ENCODE peak calls at places on chromosomes 4 and X, in ten cellular contexts. One of them, this sample, is unnamed.

GRCh38 chr4:25862411-25863346 is at the start of gene SEL1L3:
- DNase-seq in thyroid gland: peak
- DNase-seq in SK-N-SH: peak
- DNase-seq in dorsolateral prefrontal cortex: peak
- DNase-seq in GM23338: peak
- DNase-seq in cardiac muscle cell: peak
- DNase-seq in suprapubic skin: no peak
- DNase-seq in transverse colon: peak
- DNase-seq in lower lobe of right lung: peak
- DNase-seq in upper lobe of right lung: peak
- DNase-seq in this sample: no peak

GRCh38 chr4:186852078-186852420 is 128.4 kb upstream of the FAT1 start:
- DNase-seq in thyroid gland: no peak
- DNase-seq in SK-N-SH: no peak
- DNase-seq in dorsolateral prefrontal cortex: no peak
- DNase-seq in GM23338: no peak
- DNase-seq in cardiac muscle cell: no peak
- DNase-seq in suprapubic skin: no peak
- DNase-seq in transverse colon: no peak
- DNase-seq in lower lobe of right lung: no peak
- DNase-seq in upper lobe of right lung: no peak
- DNase-seq in this sample: no peak

GRCh38 chr4:181662383-181662782 is 580.8 kb upstream of the TENM3 start:
- DNase-seq in thyroid gland: no peak
- DNase-seq in SK-N-SH: no peak
- DNase-seq in dorsolateral prefrontal cortex: no peak
- DNase-seq in GM23338: no peak
- DNase-seq in cardiac muscle cell: peak
- DNase-seq in suprapubic skin: no peak
- DNase-seq in transverse colon: no peak
- DNase-seq in lower lobe of right lung: no peak
- DNase-seq in upper lobe of right lung: no peak
- DNase-seq in this sample: no peak

GRCh38 chrX:44906041-44906440 is 33.1 kb downstream of the KDM6A start:
- DNase-seq in thyroid gland: peak
- DNase-seq in SK-N-SH: no peak
- DNase-seq in dorsolateral prefrontal cortex: no peak
- DNase-seq in GM23338: no peak
- DNase-seq in cardiac muscle cell: no peak
- DNase-seq in suprapubic skin: no peak
- DNase-seq in transverse colon: no peak
- DNase-seq in lower lobe of right lung: no peak
- DNase-seq in upper lobe of right lung: no peak
- DNase-seq in this sample: no peak

GRCh38 chr4:124096290-124096689 is 616.2 kb downstream of the ANKRD50 start:
- DNase-seq in thyroid gland: no peak
- DNase-seq in SK-N-SH: no peak
- DNase-seq in dorsolateral prefrontal cortex: no peak
- DNase-seq in GM23338: no peak
- DNase-seq in cardiac muscle cell: no peak
- DNase-seq in suprapubic skin: no peak
- DNase-seq in transverse colon: no peak
- DNase-seq in lower lobe of right lung: no peak
- DNase-seq in upper lobe of right lung: no peak
- DNase-seq in this sample: no peak

GRCh38 chr4:24195976-24196736 is 306.3 kb upstream of the PPARGC1A start:
- DNase-seq in thyroid gland: peak
- DNase-seq in SK-N-SH: no peak
- DNase-seq in dorsolateral prefrontal cortex: no peak
- DNase-seq in GM23338: peak
- DNase-seq in cardiac muscle cell: no peak
- DNase-seq in suprapubic skin: no peak
- DNase-seq in transverse colon: no peak
- DNase-seq in lower lobe of right lung: no peak
- DNase-seq in upper lobe of right lung: no peak
- DNase-seq in this sample: no peak

GRCh38 chrX:122565952-122566351 is 618.1 kb upstream of the GRIA3 start:
- DNase-seq in thyroid gland: no peak
- DNase-seq in SK-N-SH: peak
- DNase-seq in dorsolateral prefrontal cortex: no peak
- DNase-seq in GM23338: no peak
- DNase-seq in cardiac muscle cell: no peak
- DNase-seq in suprapubic skin: no peak
- DNase-seq in transverse colon: no peak
- DNase-seq in lower lobe of right lung: no peak
- DNase-seq in upper lobe of right lung: no peak
- DNase-seq in this sample: peak

GRCh38 chrX:46575586-46575985 is 2.0 kb downstream of the CHST7 start:
- DNase-seq in thyroid gland: no peak
- DNase-seq in SK-N-SH: no peak
- DNase-seq in dorsolateral prefrontal cortex: no peak
- DNase-seq in GM23338: no peak
- DNase-seq in cardiac muscle cell: no peak
- DNase-seq in suprapubic skin: no peak
- DNase-seq in transverse colon: no peak
- DNase-seq in lower lobe of right lung: no peak
- DNase-seq in upper lobe of right lung: no peak
- DNase-seq in this sample: no peak

DNA sequence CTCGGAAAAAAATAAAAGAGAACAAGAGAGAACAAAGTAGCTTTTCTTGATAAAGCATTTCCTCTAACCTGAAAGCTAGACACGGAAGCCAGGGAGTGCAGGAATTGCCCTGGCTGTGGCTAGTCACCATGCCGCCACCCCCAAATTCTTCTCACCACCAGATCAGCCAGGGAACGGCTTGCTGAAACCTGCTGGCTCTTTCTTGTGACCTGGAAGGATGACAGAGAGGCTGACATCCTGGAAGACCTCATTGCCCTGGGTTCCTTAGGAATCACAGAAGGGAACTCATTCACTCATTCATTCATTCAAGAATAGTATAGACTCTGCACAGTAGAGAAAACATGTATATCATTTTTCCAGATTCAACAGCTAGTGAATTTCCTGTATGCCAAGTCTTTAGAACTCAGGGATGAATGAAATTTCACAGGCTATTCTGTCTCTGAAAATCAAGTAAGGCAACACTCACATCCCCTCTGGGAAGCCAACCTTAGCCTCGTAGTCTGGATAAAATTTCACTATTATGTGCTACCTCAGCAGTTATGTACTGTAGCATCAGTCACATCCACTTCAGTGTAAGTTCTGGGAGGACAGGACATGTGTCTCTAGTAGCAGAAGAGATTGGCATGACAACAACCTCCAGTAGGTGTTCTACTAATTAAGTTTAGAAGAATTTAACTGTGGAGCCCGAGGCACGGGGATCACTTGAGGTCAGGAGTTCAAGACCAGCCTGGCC is 42.2 kb upstream of the HS3ST1 start:
- DNase-seq in thyroid gland: no peak
- DNase-seq in SK-N-SH: no peak
- DNase-seq in dorsolateral prefrontal cortex: no peak
- DNase-seq in GM23338: peak
- DNase-seq in cardiac muscle cell: no peak
- DNase-seq in suprapubic skin: no peak
- DNase-seq in transverse colon: no peak
- DNase-seq in lower lobe of right lung: no peak
- DNase-seq in upper lobe of right lung: no peak
- DNase-seq in this sample: no peak
- H3K27ac ChIP-seq in thyroid gland: no peak
- H3K27ac ChIP-seq in SK-N-SH: no peak
- H3K27ac ChIP-seq in dorsolateral prefrontal cortex: no peak
- H3K27ac ChIP-seq in GM23338: peak
- H3K27ac ChIP-seq in cardiac muscle cell: no peak
- H3K27ac ChIP-seq in suprapubic skin: no peak
- H3K27ac ChIP-seq in transverse colon: peak
- H3K27ac ChIP-seq in lower lobe of right lung: no peak
- H3K27ac ChIP-seq in upper lobe of right lung: no peak
- H3K27ac ChIP-seq in this sample: no peak

GRCh38 chr4:2671267-2671895 is 84.8 kb downstream of the TNIP2 start:
- DNase-seq in thyroid gland: peak
- DNase-seq in SK-N-SH: no peak
- DNase-seq in dorsolateral prefrontal cortex: no peak
- DNase-seq in GM23338: no peak
- DNase-seq in cardiac muscle cell: no peak
- DNase-seq in suprapubic skin: no peak
- DNase-seq in transverse colon: no peak
- DNase-seq in lower lobe of right lung: no peak
- DNase-seq in upper lobe of right lung: no peak
- DNase-seq in this sample: no peak

GRCh38 chr4:2672082-2672481 is 84.1 kb downstream of the TNIP2 start:
- DNase-seq in thyroid gland: no peak
- DNase-seq in SK-N-SH: no peak
- DNase-seq in dorsolateral prefrontal cortex: no peak
- DNase-seq in GM23338: no peak
- DNase-seq in cardiac muscle cell: no peak
- DNase-seq in suprapubic skin: no peak
- DNase-seq in transverse colon: no peak
- DNase-seq in lower lobe of right lung: no peak
- DNase-seq in upper lobe of right lung: no peak
- DNase-seq in this sample: no peak

GRCh38 chr4:2672700-2673099 is 83.4 kb downstream of the TNIP2 start:
- DNase-seq in thyroid gland: no peak
- DNase-seq in SK-N-SH: no peak
- DNase-seq in dorsolateral prefrontal cortex: no peak
- DNase-seq in GM23338: no peak
- DNase-seq in cardiac muscle cell: no peak
- DNase-seq in suprapubic skin: no peak
- DNase-seq in transverse colon: no peak
- DNase-seq in lower lobe of right lung: no peak
- DNase-seq in upper lobe of right lung: no peak
- DNase-seq in this sample: no peak

GRCh38 chr4:2667428-2667827 is 88.7 kb downstream of the TNIP2 start:
- DNase-seq in thyroid gland: no peak
- DNase-seq in SK-N-SH: no peak
- DNase-seq in dorsolateral prefrontal cortex: no peak
- DNase-seq in GM23338: no peak
- DNase-seq in cardiac muscle cell: no peak
- DNase-seq in suprapubic skin: no peak
- DNase-seq in transverse colon: no peak
- DNase-seq in lower lobe of right lung: no peak
- DNase-seq in upper lobe of right lung: no peak
- DNase-seq in this sample: no peak

GRCh38 chr4:2673157-2673556 is 83.0 kb downstream of the TNIP2 start:
- DNase-seq in thyroid gland: no peak
- DNase-seq in SK-N-SH: no peak
- DNase-seq in dorsolateral prefrontal cortex: no peak
- DNase-seq in GM23338: peak
- DNase-seq in cardiac muscle cell: peak
- DNase-seq in suprapubic skin: no peak
- DNase-seq in transverse colon: no peak
- DNase-seq in lower lobe of right lung: no peak
- DNase-seq in upper lobe of right lung: no peak
- DNase-seq in this sample: no peak
- TF ChIP-seq CTCF in thyroid gland: no peak
- TF ChIP-seq CTCF in SK-N-SH: peak
- TF ChIP-seq CTCF in dorsolateral prefrontal cortex: no peak
- TF ChIP-seq CTCF in GM23338: peak
- TF ChIP-seq CTCF in cardiac muscle cell: peak
- TF ChIP-seq CTCF in suprapubic skin: no peak
- TF ChIP-seq CTCF in transverse colon: no peak
- TF ChIP-seq CTCF in lower lobe of right lung: no peak
- TF ChIP-seq CTCF in upper lobe of right lung: peak
- TF ChIP-seq CTCF in this sample: peak

GRCh38 chr4:3384771-3385701 is 56.7 kb upstream of the HGFAC start:
- DNase-seq in thyroid gland: no peak
- DNase-seq in SK-N-SH: no peak
- DNase-seq in dorsolateral prefrontal cortex: peak
- DNase-seq in GM23338: no peak
- DNase-seq in cardiac muscle cell: no peak
- DNase-seq in suprapubic skin: no peak
- DNase-seq in transverse colon: peak
- DNase-seq in lower lobe of right lung: peak
- DNase-seq in upper lobe of right lung: peak
- DNase-seq in this sample: no peak

GRCh38 chr4:3384391-3384770 is 57.4 kb upstream of the HGFAC start:
- DNase-seq in thyroid gland: no peak
- DNase-seq in SK-N-SH: no peak
- DNase-seq in dorsolateral prefrontal cortex: no peak
- DNase-seq in GM23338: no peak
- DNase-seq in cardiac muscle cell: no peak
- DNase-seq in suprapubic skin: no peak
- DNase-seq in transverse colon: no peak
- DNase-seq in lower lobe of right lung: peak
- DNase-seq in upper lobe of right lung: no peak
- DNase-seq in this sample: no peak

GRCh38 chr4:3386486-3386885 is 55.3 kb upstream of the HGFAC start:
- DNase-seq in thyroid gland: no peak
- DNase-seq in SK-N-SH: no peak
- DNase-seq in dorsolateral prefrontal cortex: no peak
- DNase-seq in GM23338: no peak
- DNase-seq in cardiac muscle cell: no peak
- DNase-seq in suprapubic skin: no peak
- DNase-seq in transverse colon: no peak
- DNase-seq in lower lobe of right lung: no peak
- DNase-seq in upper lobe of right lung: no peak
- DNase-seq in this sample: no peak

GRCh38 chr4:3387154-3387942 is 54.4 kb upstream of the HGFAC start:
- DNase-seq in thyroid gland: no peak
- DNase-seq in SK-N-SH: no peak
- DNase-seq in dorsolateral prefrontal cortex: no peak
- DNase-seq in GM23338: no peak
- DNase-seq in cardiac muscle cell: no peak
- DNase-seq in suprapubic skin: no peak
- DNase-seq in transverse colon: no peak
- DNase-seq in lower lobe of right lung: peak
- DNase-seq in upper lobe of right lung: no peak
- DNase-seq in this sample: no peak

DNA sequence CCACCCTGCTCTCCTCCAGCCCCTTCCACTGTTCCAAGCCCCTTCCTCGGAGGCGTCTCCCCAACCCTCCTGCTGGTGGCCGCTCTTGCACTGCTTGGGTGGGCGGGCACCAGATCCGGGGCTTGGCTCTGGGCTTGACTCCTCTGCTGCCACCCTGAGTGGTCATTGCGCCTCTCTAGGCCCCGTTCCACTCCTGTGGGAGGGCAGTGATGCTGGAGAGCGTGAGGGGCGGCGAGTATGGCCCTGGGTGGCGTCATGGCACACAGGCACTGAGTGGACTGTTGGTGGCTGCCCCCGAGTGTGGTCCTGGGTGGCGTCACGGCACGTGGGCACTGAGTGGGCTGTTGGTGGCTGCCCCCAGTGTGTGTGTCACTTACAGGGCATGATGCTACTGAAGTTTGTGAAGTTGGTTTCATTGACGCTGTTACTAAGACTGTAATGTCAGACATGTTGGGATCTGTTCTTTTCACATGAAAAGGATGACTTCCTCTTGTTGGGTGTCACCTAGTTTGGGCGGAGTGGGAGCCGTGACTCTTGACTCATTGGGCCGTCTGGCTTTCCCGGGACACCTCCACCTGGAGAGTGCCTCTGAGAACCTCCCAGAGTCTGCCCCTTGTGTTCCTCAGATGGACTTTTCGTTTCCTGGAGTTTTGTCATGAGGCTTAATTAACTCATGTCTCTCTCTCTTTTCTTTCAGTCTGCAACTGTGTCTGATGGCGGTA is 55.9 kb upstream of the HGFAC start:
- DNase-seq in thyroid gland: no peak
- DNase-seq in SK-N-SH: no peak
- DNase-seq in dorsolateral prefrontal cortex: peak
- DNase-seq in GM23338: no peak
- DNase-seq in cardiac muscle cell: no peak
- DNase-seq in suprapubic skin: no peak
- DNase-seq in transverse colon: no peak
- DNase-seq in lower lobe of right lung: peak
- DNase-seq in upper lobe of right lung: peak
- DNase-seq in this sample: no peak
- H3K27ac ChIP-seq in thyroid gland: peak
- H3K27ac ChIP-seq in SK-N-SH: no peak
- H3K27ac ChIP-seq in dorsolateral prefrontal cortex: peak
- H3K27ac ChIP-seq in GM23338: peak
- H3K27ac ChIP-seq in cardiac muscle cell: no peak
- H3K27ac ChIP-seq in suprapubic skin: peak
- H3K27ac ChIP-seq in transverse colon: peak
- H3K27ac ChIP-seq in lower lobe of right lung: peak
- H3K27ac ChIP-seq in upper lobe of right lung: peak
- H3K27ac ChIP-seq in this sample: no peak

DNA sequence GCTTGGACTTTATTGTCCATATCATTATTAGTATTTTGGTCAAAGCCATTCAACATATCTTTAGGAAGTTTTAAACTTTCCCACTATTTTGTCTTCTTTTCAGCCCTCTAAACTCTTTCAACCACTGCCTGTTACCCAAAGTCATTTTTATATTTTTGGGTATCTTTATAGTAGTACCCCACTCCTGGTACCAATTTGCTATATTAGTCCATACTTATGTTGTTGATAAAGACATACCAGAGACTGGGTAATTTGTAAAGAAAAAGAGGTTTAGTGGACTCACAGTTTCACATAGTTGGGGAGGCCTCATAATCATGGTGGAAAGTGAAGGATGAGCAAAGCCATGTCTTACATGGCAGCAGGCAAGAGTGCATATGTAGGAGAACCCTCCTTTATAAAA is 271.4 kb downstream of the KLHL4 start:
- DNase-seq in thyroid gland: no peak
- DNase-seq in SK-N-SH: no peak
- DNase-seq in dorsolateral prefrontal cortex: no peak
- DNase-seq in GM23338: no peak
- DNase-seq in cardiac muscle cell: no peak
- DNase-seq in suprapubic skin: no peak
- DNase-seq in transverse colon: no peak
- DNase-seq in lower lobe of right lung: no peak
- DNase-seq in upper lobe of right lung: no peak
- DNase-seq in this sample: no peak
- TF ChIP-seq CTCF in thyroid gland: no peak
- TF ChIP-seq CTCF in SK-N-SH: no peak
- TF ChIP-seq CTCF in dorsolateral prefrontal cortex: no peak
- TF ChIP-seq CTCF in GM23338: no peak
- TF ChIP-seq CTCF in cardiac muscle cell: no peak
- TF ChIP-seq CTCF in suprapubic skin: no peak
- TF ChIP-seq CTCF in transverse colon: no peak
- TF ChIP-seq CTCF in lower lobe of right lung: no peak
- TF ChIP-seq CTCF in upper lobe of right lung: no peak
- TF ChIP-seq CTCF in this sample: no peak

This sample was measured in AG04450.